ENCODE peak calls at places on chromosomes 5 and 9, in nine cellular contexts. E is heart right ventricle; I is upper lobe of left lung; J is right cardiac atrium; P is CD8-positive, alpha-beta T cell; O is tibial nerve; R is H9; S is keratinocyte; L is fibroblast of lung. B is an unnamed sample. For H3K4me1, the result is how much of the 10 kb centered on the place peaks cover.

GRCh38 chr9:20606637-20607036 is 15.7 kb downstream of the MLLT3 start:
- DNase-seq in E (peak), I (peak), J (peak), P (no peak), O (no peak), R (no peak), S (no peak), L (no peak), B (no peak)

GRCh38 chr5:140857177-140857986 is 1.7 kb downstream of the PCDHA10 start:
- DNase-seq in E (no peak), I (no peak), J (no peak), P (no peak), O (no peak), R (peak), S (no peak), L (no peak), B (no peak)

GRCh38 chr5:101929628-101930027 is 366.5 kb downstream of the SLCO4C1 start:
- DNase-seq in E (no peak), I (no peak), J (no peak), P (no peak), O (no peak), R (no peak), S (no peak), L (no peak), B (no peak)

GRCh38 chr9:35110327-35110758 is 5.3 kb downstream of the ATOSB start:
- DNase-seq in E (no peak), I (no peak), J (peak), P (no peak), O (no peak), R (no peak), S (no peak), L (peak), B (no peak)

GRCh38 chr9:125361837-125362531 is 100.4 kb downstream of the GAPVD1 start:
- DNase-seq in E (no peak), I (no peak), J (no peak), P (no peak), O (no peak), R (no peak), S (no peak), L (peak), B (no peak)

GRCh38 chr5:378976-379742 is 57.6 kb downstream of the AHRR start:
- DNase-seq in E (no peak), I (peak), J (no peak), P (no peak), O (no peak), R (peak), S (no peak), L (no peak), B (no peak)

GRCh38 chr9:13352451-13352979 is 73.0 kb upstream of the MPDZ start:
- DNase-seq in E (no peak), I (no peak), J (no peak), P (no peak), O (no peak), R (no peak), S (no peak), L (no peak), B (no peak)

GRCh38 chr5:54520438-54520846 is 2.9 kb downstream of the SNX18 start:
- DNase-seq in E (no peak), I (peak), J (peak), P (no peak), O (no peak), R (no peak), S (no peak), L (peak), B (no peak)

GRCh38 chr5:15387931-15388330 is 112.0 kb upstream of the FBXL7 start:
- DNase-seq in E (no peak), I (no peak), J (no peak), P (no peak), O (no peak), R (no peak), S (no peak), L (no peak), B (no peak)

GRCh38 chr9:129177443-129177790 is 644 bp downstream of the IER5L start:
- DNase-seq in E (no peak), I (no peak), J (no peak), P (no peak), O (no peak), R (no peak), S (no peak), L (no peak), B (no peak)

GRCh38 chr5:40165789-40166728 is 513.7 kb upstream of the PTGER4 start:
- DNase-seq in E (no peak), I (no peak), J (no peak), P (no peak), O (no peak), R (peak), S (no peak), L (peak), B (no peak)

GRCh38 chr9:122941560-122942234 is 877 bp downstream of the RABGAP1 start:
- DNase-seq in E (no peak), I (no peak), J (no peak), P (peak), O (no peak), R (no peak), S (peak), L (peak), B (no peak)

GRCh38 chr5:176590035-176590729 is 19.8 kb downstream of the GPRIN1 start:
- DNase-seq in E (no peak), I (no peak), J (no peak), P (no peak), O (no peak), R (no peak), S (no peak), L (no peak), B (no peak)

GRCh38 chr5:67577424-67577823 is 380.8 kb upstream of the CD180 start:
- DNase-seq in E (no peak), I (no peak), J (no peak), P (no peak), O (no peak), R (no peak), S (peak), L (peak), B (no peak)

GRCh38 chr9:89791754-89792153 is 186.9 kb downstream of the GADD45G start:
- DNase-seq in E (no peak), I (no peak), J (no peak), P (no peak), O (no peak), R (no peak), S (no peak), L (no peak), B (no peak)

GRCh38 chr5:145768863-145769262 is 66.3 kb downstream of the PRELID2 start:
- DNase-seq in E (no peak), I (no peak), J (no peak), P (no peak), O (no peak), R (no peak), S (no peak), L (no peak), B (no peak)

GRCh38 chr5:142529626-142530278 is 156.1 kb downstream of the FGF1 start:
- DNase-seq in E (no peak), I (no peak), J (no peak), P (no peak), O (no peak), R (no peak), S (peak), L (no peak), B (no peak)

GRCh38 chr5:90930062-90930461 is 371.5 kb downstream of the ADGRV1 start:
- DNase-seq in E (no peak), I (no peak), J (no peak), P (no peak), O (no peak), R (no peak), S (no peak), L (no peak), B (no peak)

GRCh38 chr9:114112325-114112724 is 13.2 kb upstream of the KIF12 start:
- DNase-seq in E (no peak), I (no peak), J (no peak), P (no peak), O (no peak), R (no peak), S (no peak), L (no peak), B (no peak)

GRCh38 chr9:93182572-93182971 is 1.4 kb upstream of the WNK2 start:
- DNase-seq in E (no peak), I (no peak), J (no peak), P (no peak), O (no peak), R (no peak), S (no peak), L (no peak), B (no peak)

GRCh38 chr5:73256012-73256411 is 83.0 kb downstream of the TMEM174 start:
- DNase-seq in E (no peak), I (no peak), J (no peak), P (no peak), O (no peak), R (no peak), S (no peak), L (no peak), B (no peak)

GRCh38 chr5:115354246-115354645 is 57.8 kb upstream of the CCDC112 start:
- DNase-seq in E (no peak), I (no peak), J (no peak), P (no peak), O (no peak), R (no peak), S (no peak), L (no peak), B (no peak)

GRCh38 chr5:30581198-30581925 is 612.1 kb upstream of the CDH6 start:
- DNase-seq in E (no peak), I (no peak), J (no peak), P (no peak), O (no peak), R (no peak), S (no peak), L (peak), B (no peak)

GRCh38 chr5:165286692-165287091 is 1781.3 kb downstream of the MAT2B start:
- DNase-seq in E (no peak), I (no peak), J (no peak), P (no peak), O (no peak), R (no peak), S (no peak), L (no peak), B (no peak)

GRCh38 chr5:111385970-111386831 is 126.1 kb downstream of the STARD4 start:
- DNase-seq in E (no peak), I (no peak), J (no peak), P (no peak), O (no peak), R (no peak), S (no peak), L (no peak), B (no peak)

GRCh38 chr5:173012882-173013281 is 29.3 kb downstream of the ATP6V0E1 start:
- DNase-seq in E (peak), I (peak), J (peak), P (no peak), O (no peak), R (no peak), S (no peak), L (no peak), B (no peak)

GRCh38 chr9:105656131-105656921 is 5.9 kb upstream of the TAL2 start:
- DNase-seq in E (peak), I (no peak), J (peak), P (no peak), O (no peak), R (peak), S (no peak), L (no peak), B (no peak)
- H3K4me1 ChIP-seq in E (under half), I (under half), J (under half), P (under half), O (under half), R (under half), S (under half), L (under half), B (under half)

GRCh38 chr9:36837431-36838405 is 196.3 kb downstream of the PAX5 start:
- DNase-seq in E (no peak), I (no peak), J (no peak), P (no peak), O (no peak), R (no peak), S (no peak), L (no peak), B (no peak)
- H3K4me1 ChIP-seq in E (under half), I (under half), J (under half), P (under half), O (under half), R (under half), S (under half), L (under half), B (under half)

GRCh38 chr5:158882236-158882635 is 217.5 kb downstream of the EBF1 start:
- DNase-seq in E (no peak), I (no peak), J (no peak), P (no peak), O (no peak), R (no peak), S (no peak), L (no peak), B (no peak)
- H3K4me1 ChIP-seq in E (under half), I (under half), J (under half), P (under half), O (under half), R (under half), S (under half), L (under half), B (under half)

DNA sequence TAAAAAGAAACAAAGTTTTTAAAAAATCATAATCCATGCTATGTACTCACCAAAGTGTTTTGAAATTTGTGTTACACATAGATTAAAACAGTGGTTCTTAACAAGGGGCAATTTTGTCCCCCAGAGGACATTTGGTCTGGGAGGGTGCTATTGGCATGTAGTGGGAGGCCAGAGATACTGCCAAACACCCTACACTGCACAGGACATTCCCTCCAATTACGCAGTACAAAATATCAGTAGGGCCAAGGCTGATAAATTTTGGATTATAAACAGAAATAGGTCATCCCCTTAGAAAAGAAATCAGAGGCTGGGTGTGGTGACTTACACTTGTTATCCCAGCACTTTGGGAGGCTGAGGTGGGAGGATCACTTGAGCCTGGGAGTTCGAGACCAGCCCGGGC is 38.9 kb downstream of the ELL2 start:
- DNase-seq in E (no peak), I (no peak), J (no peak), P (no peak), O (no peak), R (no peak), S (no peak), L (no peak), B (no peak)
- H3K4me1 ChIP-seq in E (half or more), I (under half), J (under half), P (under half), O (under half), R (under half), S (half or more), L (under half), B (under half)

GRCh38 chr9:133564451-133564850 is 29.9 kb downstream of the ADAMTSL2 start:
- DNase-seq in E (no peak), I (no peak), J (no peak), P (no peak), O (no peak), R (no peak), S (no peak), L (no peak), B (no peak)
- H3K4me1 ChIP-seq in E (under half), I (under half), J (under half), P (under half), O (under half), R (under half), S (under half), L (under half), B (under half)

GRCh38 chr9:131656356-131657030 is 83.4 kb downstream of the RAPGEF1 start:
- DNase-seq in E (peak), I (peak), J (peak), P (peak), O (peak), R (no peak), S (peak), L (no peak), B (peak)
- H3K4me1 ChIP-seq in E (half or more), I (half or more), J (under half), P (under half), O (under half), R (under half), S (under half), L (under half), B (under half)

GRCh38 chr9:133158695-133159094 is 5.0 kb downstream of the GBGT1 start:
- DNase-seq in E (no peak), I (no peak), J (no peak), P (no peak), O (no peak), R (no peak), S (no peak), L (no peak), B (no peak)

GRCh38 chr9:133163559-133164208 is at the start of gene GBGT1:
- DNase-seq in E (peak), I (peak), J (peak), P (no peak), O (peak), R (peak), S (no peak), L (peak), B (no peak)

GRCh38 chr9:133162802-133163558 is 734 bp downstream of the GBGT1 start:
- DNase-seq in E (no peak), I (no peak), J (no peak), P (no peak), O (no peak), R (no peak), S (no peak), L (no peak), B (no peak)

GRCh38 chr9:133161542-133161950 is 2.2 kb downstream of the GBGT1 start:
- DNase-seq in E (no peak), I (no peak), J (no peak), P (no peak), O (no peak), R (no peak), S (no peak), L (no peak), B (no peak)

DNA sequence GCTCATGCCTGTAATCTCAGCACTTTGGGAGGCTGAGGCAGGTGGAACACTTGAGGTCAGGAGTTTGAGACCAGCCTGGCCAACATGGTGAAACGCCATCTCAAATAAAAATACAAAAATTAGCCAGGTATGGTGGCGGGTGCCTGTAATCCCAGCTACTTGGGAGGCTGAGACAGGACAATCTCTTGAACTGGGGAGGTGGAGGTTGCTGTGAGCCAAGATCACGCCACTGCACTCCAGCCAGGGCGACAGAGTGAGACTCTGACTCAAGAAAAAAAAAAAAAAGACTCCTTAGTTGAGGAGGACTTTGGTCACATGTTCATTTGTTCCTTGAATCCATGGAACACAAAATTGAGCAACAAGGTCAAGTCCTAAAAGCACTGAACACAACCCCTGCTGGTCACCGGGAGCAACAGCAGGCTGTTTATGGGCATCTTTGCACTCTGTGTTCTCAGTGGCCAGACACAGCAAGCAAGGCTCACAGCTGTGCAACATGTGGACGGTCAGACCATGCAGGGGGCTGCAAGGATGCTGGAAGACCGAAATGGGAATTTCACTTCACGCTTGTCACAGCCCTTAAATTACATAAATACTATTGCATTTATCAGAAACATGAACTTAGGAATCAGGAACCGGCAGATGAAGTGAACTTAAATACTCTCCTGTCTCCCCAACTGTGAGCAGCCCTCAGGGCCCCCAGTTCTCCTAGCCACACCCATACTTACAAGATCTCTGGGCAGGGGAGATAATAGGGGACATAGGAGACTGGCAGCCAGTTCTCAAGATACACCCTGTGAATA is 2.8 kb downstream of the GBGT1 start:
- DNase-seq in E (peak), I (peak), J (peak), P (no peak), O (peak), R (peak), S (no peak), L (peak), B (no peak)
- H3K4me1 ChIP-seq in E (under half), I (under half), J (under half), P (under half), O (under half), R (under half), S (under half), L (under half), B (under half)

GRCh38 chr9:6407778-6408177 is 5.2 kb upstream of the UHRF2 start:
- DNase-seq in E (no peak), I (no peak), J (no peak), P (no peak), O (no peak), R (no peak), S (no peak), L (no peak), B (no peak)

GRCh38 chr9:6408320-6408719 is 4.7 kb upstream of the UHRF2 start:
- DNase-seq in E (no peak), I (no peak), J (no peak), P (no peak), O (no peak), R (no peak), S (no peak), L (no peak), B (no peak)

GRCh38 chr9:6410653-6411052 is 2.3 kb upstream of the UHRF2 start:
- DNase-seq in E (no peak), I (no peak), J (no peak), P (no peak), O (no peak), R (no peak), S (no peak), L (no peak), B (no peak)

DNA sequence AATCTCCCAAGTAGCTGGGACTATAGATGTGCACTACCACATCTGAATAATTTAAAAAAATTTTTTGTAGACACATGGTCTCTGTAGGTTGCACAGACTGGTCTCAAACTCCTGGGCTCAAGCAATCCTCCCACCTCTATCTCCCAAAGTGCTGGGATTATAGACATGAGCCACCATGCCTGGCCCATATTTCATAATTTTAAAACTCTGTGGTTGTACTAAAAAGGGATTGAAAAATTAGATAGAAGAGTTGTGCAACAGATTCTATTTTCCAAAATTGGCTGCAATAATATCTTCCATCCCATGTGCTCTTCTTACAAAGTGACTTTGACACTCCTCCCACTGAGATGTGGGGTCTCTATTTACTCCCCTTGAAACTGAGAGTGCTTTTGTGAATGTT is 7.6 kb upstream of the UHRF2 start:
- DNase-seq in E (no peak), I (no peak), J (no peak), P (no peak), O (no peak), R (no peak), S (no peak), L (no peak), B (no peak)
- H3K4me1 ChIP-seq in E (under half), I (under half), J (under half), P (under half), O (under half), R (under half), S (under half), L (under half), B (under half)

GRCh38 chr5:80246995-80247729 is 8.7 kb downstream of the SERINC5 start:
- DNase-seq in E (no peak), I (peak), J (peak), P (no peak), O (no peak), R (peak), S (peak), L (peak), B (peak)

GRCh38 chr5:80251636-80252035 is 4.2 kb downstream of the SERINC5 start:
- DNase-seq in E (no peak), I (peak), J (peak), P (no peak), O (no peak), R (no peak), S (peak), L (no peak), B (no peak)

GRCh38 chr5:80250801-80251200 is 5.0 kb downstream of the SERINC5 start:
- DNase-seq in E (no peak), I (no peak), J (no peak), P (no peak), O (no peak), R (no peak), S (no peak), L (no peak), B (no peak)

GRCh38 chr5:80248378-80248777 is 7.5 kb downstream of the SERINC5 start:
- DNase-seq in E (no peak), I (no peak), J (no peak), P (no peak), O (no peak), R (no peak), S (no peak), L (no peak), B (no peak)

GRCh38 chr5:80249876-80250275 is 6.0 kb downstream of the SERINC5 start:
- DNase-seq in E (no peak), I (no peak), J (no peak), P (no peak), O (no peak), R (no peak), S (no peak), L (no peak), B (no peak)
- H3K4me1 ChIP-seq in E (half or more), I (half or more), J (under half), P (half or more), O (under half), R (under half), S (half or more), L (under half), B (half or more)